ENCODE peak calls at places on chromosomes 12 and 14, in eight cellular contexts. One of them, this sample, is unnamed.

GRCh38 chr12:75712223-75712622 is 200.8 kb upstream of the KRR1 start:
- DNase-seq in neuronal stem cell: no peak
- DNase-seq in activated T-helper 9 cell treated with anti-CD3 and anti-CD28 coated beads, Interleukin-2, amount 50 U/mL, for 16 hours: no peak
- DNase-seq in WTC11: no peak
- DNase-seq in activated CD8-positive, alpha-beta T cell treated with anti-CD3 and anti-CD28 coated beads, Interleukin-2, amount 10 ng/mL, durations not matched to agents 7 days and 5 days: no peak
- DNase-seq in stimulated activated CD8-positive, alpha-beta memory T cell treated with anti-CD3 and anti-CD28 coated beads, Interleukin-2, amount 100 ng/mL, for 1 hour: no peak
- DNase-seq in colonic mucosa: no peak
- DNase-seq in stomach: no peak
- DNase-seq in this sample: no peak

GRCh38 chr12:105492591-105492990 is 162.1 kb downstream of the C12orf75 start:
- DNase-seq in neuronal stem cell: no peak
- DNase-seq in activated T-helper 9 cell treated with anti-CD3 and anti-CD28 coated beads, Interleukin-2, amount 50 U/mL, for 16 hours: no peak
- DNase-seq in WTC11: no peak
- DNase-seq in activated CD8-positive, alpha-beta T cell treated with anti-CD3 and anti-CD28 coated beads, Interleukin-2, amount 10 ng/mL, durations not matched to agents 7 days and 5 days: no peak
- DNase-seq in stimulated activated CD8-positive, alpha-beta memory T cell treated with anti-CD3 and anti-CD28 coated beads, Interleukin-2, amount 100 ng/mL, for 1 hour: no peak
- DNase-seq in colonic mucosa: no peak
- DNase-seq in stomach: no peak
- DNase-seq in this sample: no peak

GRCh38 chr12:34602213-34602940 is 580.1 kb downstream of the ALG10 start:
- DNase-seq in neuronal stem cell: no peak
- DNase-seq in activated T-helper 9 cell treated with anti-CD3 and anti-CD28 coated beads, Interleukin-2, amount 50 U/mL, for 16 hours: no peak
- DNase-seq in WTC11: no peak
- DNase-seq in activated CD8-positive, alpha-beta T cell treated with anti-CD3 and anti-CD28 coated beads, Interleukin-2, amount 10 ng/mL, durations not matched to agents 7 days and 5 days: no peak
- DNase-seq in stimulated activated CD8-positive, alpha-beta memory T cell treated with anti-CD3 and anti-CD28 coated beads, Interleukin-2, amount 100 ng/mL, for 1 hour: no peak
- DNase-seq in colonic mucosa: no peak
- DNase-seq in stomach: no peak
- DNase-seq in this sample: no peak

GRCh38 chr12:104873374-104873773 is 84.7 kb downstream of the SLC41A2 start:
- DNase-seq in neuronal stem cell: no peak
- DNase-seq in activated T-helper 9 cell treated with anti-CD3 and anti-CD28 coated beads, Interleukin-2, amount 50 U/mL, for 16 hours: no peak
- DNase-seq in WTC11: no peak
- DNase-seq in activated CD8-positive, alpha-beta T cell treated with anti-CD3 and anti-CD28 coated beads, Interleukin-2, amount 10 ng/mL, durations not matched to agents 7 days and 5 days: no peak
- DNase-seq in stimulated activated CD8-positive, alpha-beta memory T cell treated with anti-CD3 and anti-CD28 coated beads, Interleukin-2, amount 100 ng/mL, for 1 hour: no peak
- DNase-seq in colonic mucosa: no peak
- DNase-seq in stomach: no peak
- DNase-seq in this sample: no peak

GRCh38 chr14:63616015-63616414 is 25.7 kb downstream of the WDR89 start:
- DNase-seq in neuronal stem cell: no peak
- DNase-seq in activated T-helper 9 cell treated with anti-CD3 and anti-CD28 coated beads, Interleukin-2, amount 50 U/mL, for 16 hours: no peak
- DNase-seq in WTC11: no peak
- DNase-seq in activated CD8-positive, alpha-beta T cell treated with anti-CD3 and anti-CD28 coated beads, Interleukin-2, amount 10 ng/mL, durations not matched to agents 7 days and 5 days: no peak
- DNase-seq in stimulated activated CD8-positive, alpha-beta memory T cell treated with anti-CD3 and anti-CD28 coated beads, Interleukin-2, amount 100 ng/mL, for 1 hour: no peak
- DNase-seq in colonic mucosa: no peak
- DNase-seq in stomach: no peak
- DNase-seq in this sample: no peak

GRCh38 chr12:107362960-107363359 is 269.6 kb upstream of the CRY1 start:
- DNase-seq in neuronal stem cell: peak
- DNase-seq in activated T-helper 9 cell treated with anti-CD3 and anti-CD28 coated beads, Interleukin-2, amount 50 U/mL, for 16 hours: no peak
- DNase-seq in WTC11: no peak
- DNase-seq in activated CD8-positive, alpha-beta T cell treated with anti-CD3 and anti-CD28 coated beads, Interleukin-2, amount 10 ng/mL, durations not matched to agents 7 days and 5 days: no peak
- DNase-seq in stimulated activated CD8-positive, alpha-beta memory T cell treated with anti-CD3 and anti-CD28 coated beads, Interleukin-2, amount 100 ng/mL, for 1 hour: no peak
- DNase-seq in colonic mucosa: no peak
- DNase-seq in stomach: no peak
- DNase-seq in this sample: no peak

GRCh38 chr12:106282457-106283097 is 20.0 kb upstream of the TCP11L2 start:
- DNase-seq in neuronal stem cell: peak
- DNase-seq in activated T-helper 9 cell treated with anti-CD3 and anti-CD28 coated beads, Interleukin-2, amount 50 U/mL, for 16 hours: peak
- DNase-seq in WTC11: peak
- DNase-seq in activated CD8-positive, alpha-beta T cell treated with anti-CD3 and anti-CD28 coated beads, Interleukin-2, amount 10 ng/mL, durations not matched to agents 7 days and 5 days: peak
- DNase-seq in stimulated activated CD8-positive, alpha-beta memory T cell treated with anti-CD3 and anti-CD28 coated beads, Interleukin-2, amount 100 ng/mL, for 1 hour: no peak
- DNase-seq in colonic mucosa: peak
- DNase-seq in stomach: peak
- DNase-seq in this sample: no peak

GRCh38 chr12:124567035-124567672 is at the start of gene NCOR2:
- DNase-seq in neuronal stem cell: no peak
- DNase-seq in activated T-helper 9 cell treated with anti-CD3 and anti-CD28 coated beads, Interleukin-2, amount 50 U/mL, for 16 hours: no peak
- DNase-seq in WTC11: no peak
- DNase-seq in activated CD8-positive, alpha-beta T cell treated with anti-CD3 and anti-CD28 coated beads, Interleukin-2, amount 10 ng/mL, durations not matched to agents 7 days and 5 days: peak
- DNase-seq in stimulated activated CD8-positive, alpha-beta memory T cell treated with anti-CD3 and anti-CD28 coated beads, Interleukin-2, amount 100 ng/mL, for 1 hour: peak
- DNase-seq in colonic mucosa: no peak
- DNase-seq in stomach: no peak
- DNase-seq in this sample: no peak

GRCh38 chr12:457676-458075 is 2.1 kb upstream of the B4GALNT3 start:
- DNase-seq in neuronal stem cell: no peak
- DNase-seq in activated T-helper 9 cell treated with anti-CD3 and anti-CD28 coated beads, Interleukin-2, amount 50 U/mL, for 16 hours: no peak
- DNase-seq in WTC11: no peak
- DNase-seq in activated CD8-positive, alpha-beta T cell treated with anti-CD3 and anti-CD28 coated beads, Interleukin-2, amount 10 ng/mL, durations not matched to agents 7 days and 5 days: no peak
- DNase-seq in stimulated activated CD8-positive, alpha-beta memory T cell treated with anti-CD3 and anti-CD28 coated beads, Interleukin-2, amount 100 ng/mL, for 1 hour: no peak
- DNase-seq in colonic mucosa: no peak
- DNase-seq in stomach: no peak
- DNase-seq in this sample: no peak

GRCh38 chr14:37140176-37140575 is 32.2 kb downstream of the SLC25A21 start:
- DNase-seq in neuronal stem cell: no peak
- DNase-seq in activated T-helper 9 cell treated with anti-CD3 and anti-CD28 coated beads, Interleukin-2, amount 50 U/mL, for 16 hours: no peak
- DNase-seq in WTC11: no peak
- DNase-seq in activated CD8-positive, alpha-beta T cell treated with anti-CD3 and anti-CD28 coated beads, Interleukin-2, amount 10 ng/mL, durations not matched to agents 7 days and 5 days: no peak
- DNase-seq in stimulated activated CD8-positive, alpha-beta memory T cell treated with anti-CD3 and anti-CD28 coated beads, Interleukin-2, amount 100 ng/mL, for 1 hour: no peak
- DNase-seq in colonic mucosa: no peak
- DNase-seq in stomach: no peak
- DNase-seq in this sample: no peak

GRCh38 chr12:130818381-130819247 is 20.4 kb downstream of the STX2 start:
- DNase-seq in neuronal stem cell: peak
- DNase-seq in activated T-helper 9 cell treated with anti-CD3 and anti-CD28 coated beads, Interleukin-2, amount 50 U/mL, for 16 hours: peak
- DNase-seq in WTC11: peak
- DNase-seq in activated CD8-positive, alpha-beta T cell treated with anti-CD3 and anti-CD28 coated beads, Interleukin-2, amount 10 ng/mL, durations not matched to agents 7 days and 5 days: peak
- DNase-seq in stimulated activated CD8-positive, alpha-beta memory T cell treated with anti-CD3 and anti-CD28 coated beads, Interleukin-2, amount 100 ng/mL, for 1 hour: peak
- DNase-seq in colonic mucosa: peak
- DNase-seq in stomach: peak
- DNase-seq in this sample: peak

GRCh38 chr14:36663404-36664321 is 2.0 kb downstream of the PAX9 start:
- DNase-seq in neuronal stem cell: no peak
- DNase-seq in activated T-helper 9 cell treated with anti-CD3 and anti-CD28 coated beads, Interleukin-2, amount 50 U/mL, for 16 hours: no peak
- DNase-seq in WTC11: peak
- DNase-seq in activated CD8-positive, alpha-beta T cell treated with anti-CD3 and anti-CD28 coated beads, Interleukin-2, amount 10 ng/mL, durations not matched to agents 7 days and 5 days: no peak
- DNase-seq in stimulated activated CD8-positive, alpha-beta memory T cell treated with anti-CD3 and anti-CD28 coated beads, Interleukin-2, amount 100 ng/mL, for 1 hour: no peak
- DNase-seq in colonic mucosa: no peak
- DNase-seq in stomach: no peak
- DNase-seq in this sample: no peak

GRCh38 chr14:40629144-40629543 is 977.5 kb upstream of the LRFN5 start:
- DNase-seq in neuronal stem cell: no peak
- DNase-seq in activated T-helper 9 cell treated with anti-CD3 and anti-CD28 coated beads, Interleukin-2, amount 50 U/mL, for 16 hours: no peak
- DNase-seq in WTC11: no peak
- DNase-seq in activated CD8-positive, alpha-beta T cell treated with anti-CD3 and anti-CD28 coated beads, Interleukin-2, amount 10 ng/mL, durations not matched to agents 7 days and 5 days: no peak
- DNase-seq in stimulated activated CD8-positive, alpha-beta memory T cell treated with anti-CD3 and anti-CD28 coated beads, Interleukin-2, amount 100 ng/mL, for 1 hour: no peak
- DNase-seq in colonic mucosa: no peak
- DNase-seq in stomach: no peak
- DNase-seq in this sample: no peak

GRCh38 chr12:48999371-49000131 is at the start of gene DDN:
- DNase-seq in neuronal stem cell: no peak
- DNase-seq in activated T-helper 9 cell treated with anti-CD3 and anti-CD28 coated beads, Interleukin-2, amount 50 U/mL, for 16 hours: no peak
- DNase-seq in WTC11: no peak
- DNase-seq in activated CD8-positive, alpha-beta T cell treated with anti-CD3 and anti-CD28 coated beads, Interleukin-2, amount 10 ng/mL, durations not matched to agents 7 days and 5 days: peak
- DNase-seq in stimulated activated CD8-positive, alpha-beta memory T cell treated with anti-CD3 and anti-CD28 coated beads, Interleukin-2, amount 100 ng/mL, for 1 hour: no peak
- DNase-seq in colonic mucosa: no peak
- DNase-seq in stomach: peak
- DNase-seq in this sample: no peak

GRCh38 chr12:44873898-44874297 is 2.2 kb downstream of the NELL2 start:
- DNase-seq in neuronal stem cell: no peak
- DNase-seq in activated T-helper 9 cell treated with anti-CD3 and anti-CD28 coated beads, Interleukin-2, amount 50 U/mL, for 16 hours: no peak
- DNase-seq in WTC11: no peak
- DNase-seq in activated CD8-positive, alpha-beta T cell treated with anti-CD3 and anti-CD28 coated beads, Interleukin-2, amount 10 ng/mL, durations not matched to agents 7 days and 5 days: no peak
- DNase-seq in stimulated activated CD8-positive, alpha-beta memory T cell treated with anti-CD3 and anti-CD28 coated beads, Interleukin-2, amount 100 ng/mL, for 1 hour: no peak
- DNase-seq in colonic mucosa: no peak
- DNase-seq in stomach: no peak
- DNase-seq in this sample: no peak

GRCh38 chr14:65478596-65478995 is 66.1 kb downstream of the FUT8 start:
- DNase-seq in neuronal stem cell: no peak
- DNase-seq in activated T-helper 9 cell treated with anti-CD3 and anti-CD28 coated beads, Interleukin-2, amount 50 U/mL, for 16 hours: no peak
- DNase-seq in WTC11: no peak
- DNase-seq in activated CD8-positive, alpha-beta T cell treated with anti-CD3 and anti-CD28 coated beads, Interleukin-2, amount 10 ng/mL, durations not matched to agents 7 days and 5 days: no peak
- DNase-seq in stimulated activated CD8-positive, alpha-beta memory T cell treated with anti-CD3 and anti-CD28 coated beads, Interleukin-2, amount 100 ng/mL, for 1 hour: no peak
- DNase-seq in colonic mucosa: no peak
- DNase-seq in stomach: no peak
- DNase-seq in this sample: no peak

GRCh38 chr12:47852096-47852571 is 32.4 kb upstream of the HDAC7 start:
- DNase-seq in neuronal stem cell: no peak
- DNase-seq in activated T-helper 9 cell treated with anti-CD3 and anti-CD28 coated beads, Interleukin-2, amount 50 U/mL, for 16 hours: no peak
- DNase-seq in WTC11: no peak
- DNase-seq in activated CD8-positive, alpha-beta T cell treated with anti-CD3 and anti-CD28 coated beads, Interleukin-2, amount 10 ng/mL, durations not matched to agents 7 days and 5 days: no peak
- DNase-seq in stimulated activated CD8-positive, alpha-beta memory T cell treated with anti-CD3 and anti-CD28 coated beads, Interleukin-2, amount 100 ng/mL, for 1 hour: no peak
- DNase-seq in colonic mucosa: no peak
- DNase-seq in stomach: no peak
- DNase-seq in this sample: no peak

GRCh38 chr12:117850048-117850447 is 118.7 kb downstream of the KSR2 start:
- DNase-seq in neuronal stem cell: peak
- DNase-seq in activated T-helper 9 cell treated with anti-CD3 and anti-CD28 coated beads, Interleukin-2, amount 50 U/mL, for 16 hours: no peak
- DNase-seq in WTC11: peak
- DNase-seq in activated CD8-positive, alpha-beta T cell treated with anti-CD3 and anti-CD28 coated beads, Interleukin-2, amount 10 ng/mL, durations not matched to agents 7 days and 5 days: peak
- DNase-seq in stimulated activated CD8-positive, alpha-beta memory T cell treated with anti-CD3 and anti-CD28 coated beads, Interleukin-2, amount 100 ng/mL, for 1 hour: no peak
- DNase-seq in colonic mucosa: peak
- DNase-seq in stomach: no peak
- DNase-seq in this sample: no peak

GRCh38 chr12:53781218-53781801 is 29.5 kb upstream of the CISTR start:
- DNase-seq in neuronal stem cell: no peak
- DNase-seq in activated T-helper 9 cell treated with anti-CD3 and anti-CD28 coated beads, Interleukin-2, amount 50 U/mL, for 16 hours: no peak
- DNase-seq in WTC11: no peak
- DNase-seq in activated CD8-positive, alpha-beta T cell treated with anti-CD3 and anti-CD28 coated beads, Interleukin-2, amount 10 ng/mL, durations not matched to agents 7 days and 5 days: no peak
- DNase-seq in stimulated activated CD8-positive, alpha-beta memory T cell treated with anti-CD3 and anti-CD28 coated beads, Interleukin-2, amount 100 ng/mL, for 1 hour: no peak
- DNase-seq in colonic mucosa: no peak
- DNase-seq in stomach: no peak
- DNase-seq in this sample: no peak

GRCh38 chr12:52280319-52280795 is 5.9 kb downstream of the KRT86 start:
- DNase-seq in neuronal stem cell: no peak
- DNase-seq in activated T-helper 9 cell treated with anti-CD3 and anti-CD28 coated beads, Interleukin-2, amount 50 U/mL, for 16 hours: no peak
- DNase-seq in WTC11: no peak
- DNase-seq in activated CD8-positive, alpha-beta T cell treated with anti-CD3 and anti-CD28 coated beads, Interleukin-2, amount 10 ng/mL, durations not matched to agents 7 days and 5 days: no peak
- DNase-seq in stimulated activated CD8-positive, alpha-beta memory T cell treated with anti-CD3 and anti-CD28 coated beads, Interleukin-2, amount 100 ng/mL, for 1 hour: no peak
- DNase-seq in colonic mucosa: no peak
- DNase-seq in stomach: peak
- DNase-seq in this sample: no peak

GRCh38 chr12:96445743-96446655 is 43.4 kb upstream of the CFAP54 start:
- DNase-seq in neuronal stem cell: no peak
- DNase-seq in activated T-helper 9 cell treated with anti-CD3 and anti-CD28 coated beads, Interleukin-2, amount 50 U/mL, for 16 hours: peak
- DNase-seq in WTC11: no peak
- DNase-seq in activated CD8-positive, alpha-beta T cell treated with anti-CD3 and anti-CD28 coated beads, Interleukin-2, amount 10 ng/mL, durations not matched to agents 7 days and 5 days: peak
- DNase-seq in stimulated activated CD8-positive, alpha-beta memory T cell treated with anti-CD3 and anti-CD28 coated beads, Interleukin-2, amount 100 ng/mL, for 1 hour: peak
- DNase-seq in colonic mucosa: no peak
- DNase-seq in stomach: no peak
- DNase-seq in this sample: peak

GRCh38 chr12:120468271-120468845 is 1.2 kb downstream of the SRSF9 start:
- DNase-seq in neuronal stem cell: peak
- DNase-seq in activated T-helper 9 cell treated with anti-CD3 and anti-CD28 coated beads, Interleukin-2, amount 50 U/mL, for 16 hours: no peak
- DNase-seq in WTC11: peak
- DNase-seq in activated CD8-positive, alpha-beta T cell treated with anti-CD3 and anti-CD28 coated beads, Interleukin-2, amount 10 ng/mL, durations not matched to agents 7 days and 5 days: peak
- DNase-seq in stimulated activated CD8-positive, alpha-beta memory T cell treated with anti-CD3 and anti-CD28 coated beads, Interleukin-2, amount 100 ng/mL, for 1 hour: no peak
- DNase-seq in colonic mucosa: peak
- DNase-seq in stomach: peak
- DNase-seq in this sample: no peak

GRCh38 chr14:104770851-104771272 is 17.9 kb downstream of the SIVA1 start:
- DNase-seq in neuronal stem cell: no peak
- DNase-seq in activated T-helper 9 cell treated with anti-CD3 and anti-CD28 coated beads, Interleukin-2, amount 50 U/mL, for 16 hours: no peak
- DNase-seq in WTC11: no peak
- DNase-seq in activated CD8-positive, alpha-beta T cell treated with anti-CD3 and anti-CD28 coated beads, Interleukin-2, amount 10 ng/mL, durations not matched to agents 7 days and 5 days: peak
- DNase-seq in stimulated activated CD8-positive, alpha-beta memory T cell treated with anti-CD3 and anti-CD28 coated beads, Interleukin-2, amount 100 ng/mL, for 1 hour: no peak
- DNase-seq in colonic mucosa: no peak
- DNase-seq in stomach: no peak
- DNase-seq in this sample: no peak

GRCh38 chr14:23008836-23009235 is 1.1 kb downstream of the C14orf93 start:
- DNase-seq in neuronal stem cell: no peak
- DNase-seq in activated T-helper 9 cell treated with anti-CD3 and anti-CD28 coated beads, Interleukin-2, amount 50 U/mL, for 16 hours: no peak
- DNase-seq in WTC11: no peak
- DNase-seq in activated CD8-positive, alpha-beta T cell treated with anti-CD3 and anti-CD28 coated beads, Interleukin-2, amount 10 ng/mL, durations not matched to agents 7 days and 5 days: no peak
- DNase-seq in stimulated activated CD8-positive, alpha-beta memory T cell treated with anti-CD3 and anti-CD28 coated beads, Interleukin-2, amount 100 ng/mL, for 1 hour: no peak
- DNase-seq in colonic mucosa: no peak
- DNase-seq in stomach: no peak
- DNase-seq in this sample: no peak

This sample was measured in activated T-helper 1 cell treated with anti-CD3 and anti-CD28 coated beads, Interleukin-2, amount 50 U/mL, for 16 hours.